ENCODE peak calls at places on chromosomes 13 and 19, in nine cellular contexts. G, B, Z, F, V, P, O, X and N are unnamed samples.

GRCh38 chr19:17553256-17553655 is 2.2 kb upstream of the COLGALT1 start:
- DNase-seq in G (no peak), B (peak), Z (peak), F (no peak), V (no peak), P (peak), O (peak), X (peak), N (no peak)

GRCh38 chr19:1446713-1447564 is 3.0 kb upstream of the APC2 start:
- DNase-seq in G (no peak), B (no peak), Z (peak), F (no peak), V (no peak), P (no peak), O (no peak), X (no peak), N (no peak)

GRCh38 chr19:49890349-49891311 is 6.1 kb downstream of the IL4I1 start:
- DNase-seq in G (peak), B (no peak), Z (no peak), F (peak), V (no peak), P (peak), O (no peak), X (no peak), N (no peak)

GRCh38 chr19:5942991-5943390 is 28.9 kb downstream of the CAPS start:
- DNase-seq in G (no peak), B (no peak), Z (no peak), F (no peak), V (no peak), P (no peak), O (no peak), X (no peak), N (no peak)

GRCh38 chr13:26075498-26075897 is 23.7 kb upstream of the SHISA2 start:
- DNase-seq in G (no peak), B (no peak), Z (no peak), F (no peak), V (no peak), P (no peak), O (no peak), X (no peak), N (no peak)

GRCh38 chr19:38653028-38653571 is 5.7 kb downstream of the ACTN4 start:
- DNase-seq in G (no peak), B (no peak), Z (no peak), F (no peak), V (no peak), P (peak), O (no peak), X (no peak), N (no peak)

GRCh38 chr19:54287456-54287855 is 6.5 kb upstream of the LILRB2 start:
- DNase-seq in G (no peak), B (no peak), Z (no peak), F (no peak), V (no peak), P (no peak), O (no peak), X (no peak), N (no peak)

GRCh38 chr19:49997709-49998108 is 27.5 kb downstream of the VRK3 start:
- DNase-seq in G (no peak), B (no peak), Z (peak), F (no peak), V (peak), P (no peak), O (no peak), X (no peak), N (no peak)

GRCh38 chr19:46634656-46635218 is 1.3 kb downstream of the GNG8 start:
- DNase-seq in G (no peak), B (no peak), Z (peak), F (no peak), V (no peak), P (no peak), O (no peak), X (no peak), N (no peak)

GRCh38 chr19:4755459-4755858 is 31.8 kb upstream of the DPP9 start:
- DNase-seq in G (no peak), B (no peak), Z (no peak), F (no peak), V (no peak), P (no peak), O (no peak), X (no peak), N (no peak)

GRCh38 chr19:17871878-17872250 is at the start of gene SLC5A5:
- DNase-seq in G (no peak), B (no peak), Z (no peak), F (no peak), V (no peak), P (no peak), O (no peak), X (no peak), N (no peak)

GRCh38 chr13:94327318-94327717 is 152.2 kb downstream of the DCT start:
- DNase-seq in G (no peak), B (no peak), Z (no peak), F (no peak), V (no peak), P (no peak), O (no peak), X (no peak), N (no peak)

GRCh38 chr19:44925114-44925891 is 10.9 kb downstream of the APOC1 start:
- DNase-seq in G (no peak), B (peak), Z (no peak), F (no peak), V (peak), P (peak), O (no peak), X (peak), N (no peak)

GRCh38 chr13:96075953-96076543 is 13.9 kb upstream of the HS6ST3 start:
- DNase-seq in G (no peak), B (no peak), Z (no peak), F (no peak), V (no peak), P (no peak), O (no peak), X (no peak), N (no peak)

GRCh38 chr13:98652721-98653470 is 76.0 kb upstream of the STK24 start:
- DNase-seq in G (no peak), B (no peak), Z (no peak), F (no peak), V (no peak), P (no peak), O (no peak), X (no peak), N (no peak)

GRCh38 chr19:47049307-47049700 is 880 bp upstream of the TMEM160 start:
- DNase-seq in G (no peak), B (no peak), Z (no peak), F (no peak), V (no peak), P (no peak), O (peak), X (no peak), N (no peak)

GRCh38 chr13:75263741-75264407 is 218.1 kb downstream of the TBC1D4 start:
- DNase-seq in G (no peak), B (no peak), Z (no peak), F (no peak), V (no peak), P (no peak), O (peak), X (no peak), N (no peak)

GRCh38 chr13:97258801-97259200 is 36.7 kb downstream of the MBNL2 start:
- DNase-seq in G (no peak), B (no peak), Z (no peak), F (no peak), V (no peak), P (no peak), O (no peak), X (no peak), N (no peak)

GRCh38 chr13:83232626-83233025 is 649.6 kb downstream of the SLITRK1 start:
- DNase-seq in G (no peak), B (no peak), Z (no peak), F (no peak), V (no peak), P (no peak), O (peak), X (no peak), N (no peak)

GRCh38 chr19:3670258-3670795 is 29.9 kb downstream of the PIP5K1C start:
- DNase-seq in G (no peak), B (peak), Z (no peak), F (no peak), V (peak), P (peak), O (no peak), X (no peak), N (no peak)

GRCh38 chr19:4090351-4091220 is 23.9 kb upstream of the ZBTB7A start:
- DNase-seq in G (no peak), B (no peak), Z (no peak), F (no peak), V (no peak), P (no peak), O (no peak), X (no peak), N (no peak)

GRCh38 chr13:76389321-76389720 is 496.9 kb downstream of the KCTD12 start:
- DNase-seq in G (no peak), B (no peak), Z (no peak), F (no peak), V (no peak), P (no peak), O (no peak), X (no peak), N (no peak)

GRCh38 chr19:45304141-45304926 is 18.3 kb downstream of the CKM start:
- DNase-seq in G (no peak), B (no peak), Z (no peak), F (no peak), V (no peak), P (no peak), O (no peak), X (no peak), N (no peak)

GRCh38 chr19:2180114-2180513 is 16.4 kb downstream of the DOT1L start:
- DNase-seq in G (no peak), B (no peak), Z (no peak), F (no peak), V (no peak), P (no peak), O (no peak), X (no peak), N (no peak)